ENCODE peak calls at places on chromosome 12, in five cellular contexts. D, Q, B, Z and N are unnamed samples.

GRCh38 chr12:71840226-71840847 is 778 bp downstream of the TBC1D15 start:
- DNase-seq in D (no peak), Z (no peak), Q (no peak), B (no peak), N (peak; percentile 64)

GRCh38 chr12:93838180-93838579 is 161.0 kb downstream of the CRADD start:
- DNase-seq in B (no peak), Z (no peak), D (no peak), Q (no peak), N (no peak)

GRCh38 chr12:45192041-45192695 is 23.7 kb upstream of the ANO6 start:
- DNase-seq in Q (no peak), D (no peak), Z (no peak), B (peak; percentile 9), N (peak; percentile 63)

GRCh38 chr12:56190695-56191155 is 1.4 kb upstream of the SMARCC2 start:
- DNase-seq in Q (no peak), D (no peak), Z (no peak), B (peak; percentile 24), N (no peak)

GRCh38 chr12:118645219-118645618 is 268.9 kb downstream of the SUDS3 start:
- DNase-seq in Z (peak; percentile 21), D (peak; percentile 5), Q (no peak), B (peak; percentile 74), N (no peak)

GRCh38 chr12:124539084-124540041 is 28.0 kb downstream of the NCOR2 start:
- DNase-seq in B (no peak), D (no peak), Q (no peak), Z (no peak), N (no peak)

GRCh38 chr12:41903014-41903702 is 241.5 kb downstream of the GXYLT1 start:
- DNase-seq in B (no peak), Q (no peak), Z (no peak), D (no peak), N (no peak)

GRCh38 chr12:23084236-23084995 is 459.4 kb downstream of the ETNK1 start:
- DNase-seq in B (no peak), Z (no peak), D (no peak), Q (no peak), N (no peak)

GRCh38 chr12:12717586-12718381 is 616 bp downstream of the CDKN1B start:
- DNase-seq in B (peak; percentile 57), D (peak; percentile 34), Q (peak; percentile 33), Z (peak; percentile 27), N (no peak)

GRCh38 chr12:105986779-105987686 is 151.7 kb downstream of the NUAK1 start:
- DNase-seq in D (no peak), B (no peak), Z (no peak), Q (no peak), N (no peak)

GRCh38 chr12:114679452-114679875 is 4.5 kb downstream of the TBX3 start:
- DNase-seq in B (peak; percentile 60), Z (no peak), D (no peak), Q (no peak), N (no peak)

GRCh38 chr12:55724940-55725309 is 3.9 kb downstream of the CD63 start:
- DNase-seq in Q (no peak), B (no peak), Z (no peak), D (no peak), N (no peak)

GRCh38 chr12:78269620-78270019 is 438.9 kb downstream of the NAV3 start:
- DNase-seq in Z (no peak), Q (no peak), B (no peak), D (no peak), N (no peak)

GRCh38 chr12:64450057-64450640 is 1.8 kb upstream of the TBK1 start:
- DNase-seq in B (no peak), Z (no peak), D (no peak), Q (no peak), N (no peak)

GRCh38 chr12:64171715-64172114 is 50.4 kb downstream of the KICS2 start:
- DNase-seq in D (no peak), Z (no peak), B (no peak), Q (no peak), N (no peak)

GRCh38 chr12:55929306-55929791 is 1.6 kb upstream of the DGKA start:
- DNase-seq in B (no peak), Q (peak; percentile 24), D (no peak), Z (no peak), N (peak; percentile 94)

GRCh38 chr12:22287776-22288621 is 46.5 kb downstream of the ST8SIA1 start:
- DNase-seq in D (no peak), Q (no peak), Z (no peak), B (peak; percentile 41), N (peak; percentile 4)

GRCh38 chr12:124545508-124546418 is 21.6 kb downstream of the NCOR2 start:
- DNase-seq in Z (no peak), D (no peak), B (no peak), Q (no peak), N (no peak)

GRCh38 chr12:1470051-1470450 is 124.3 kb downstream of the FBXL14 start:
- DNase-seq in Z (no peak), Q (no peak), D (no peak), B (no peak), N (no peak)

GRCh38 chr12:132146098-132146497 is 1.8 kb downstream of the NOC4L start:
- DNase-seq in Z (no peak), D (no peak), Q (no peak), B (no peak), N (no peak)

GRCh38 chr12:131038159-131038558 is 84.5 kb downstream of the ADGRD1 start:
- DNase-seq in Q (no peak), D (no peak), Z (no peak), B (no peak), N (no peak)

GRCh38 chr12:11658796-11659195 is 9.3 kb downstream of the ETV6 start:
- DNase-seq in B (no peak), Q (no peak), D (no peak), Z (no peak), N (no peak)

GRCh38 chr12:3661028-3661427 is 91.9 kb downstream of the CRACR2A start:
- DNase-seq in B (no peak), Z (no peak), Q (no peak), D (no peak), N (no peak)

DNA sequence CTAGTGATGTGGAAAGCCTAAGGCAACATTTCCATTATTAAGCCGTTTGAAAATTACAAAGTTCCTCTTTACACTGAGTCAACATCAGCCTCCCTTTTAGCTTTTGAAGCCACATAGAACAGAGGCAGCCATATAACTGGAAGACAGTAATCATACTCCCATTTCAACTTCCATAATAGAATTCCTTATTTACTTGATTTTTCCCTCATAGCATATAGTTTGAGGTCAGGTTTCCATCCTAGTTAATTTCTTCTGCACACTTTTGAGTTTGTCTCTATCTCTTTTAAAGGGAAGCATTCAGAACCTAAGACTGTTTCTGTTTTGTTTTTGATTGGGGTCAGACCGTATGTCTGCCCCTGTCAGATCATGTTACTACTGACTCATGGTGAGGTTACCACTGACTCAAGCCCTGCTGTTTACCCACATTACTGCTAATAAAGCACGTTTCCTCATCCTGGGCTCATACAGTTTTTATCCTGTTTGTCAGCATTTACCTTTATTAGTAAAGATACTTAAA is 161.0 kb downstream of the SLC38A4 start:
- DNase-seq in Z (no peak), D (no peak), Q (no peak), B (no peak), N (no peak)
- H3K4me1 ChIP-seq in Z (peaks cover 19% of the 10 kb centered on the region), D (no peaks in the 10 kb centered on the region), Q (peaks cover 15% of the 10 kb centered on the region), B (peaks cover 15% of the 10 kb centered on the region), N (no peaks in the 10 kb centered on the region)

DNA sequence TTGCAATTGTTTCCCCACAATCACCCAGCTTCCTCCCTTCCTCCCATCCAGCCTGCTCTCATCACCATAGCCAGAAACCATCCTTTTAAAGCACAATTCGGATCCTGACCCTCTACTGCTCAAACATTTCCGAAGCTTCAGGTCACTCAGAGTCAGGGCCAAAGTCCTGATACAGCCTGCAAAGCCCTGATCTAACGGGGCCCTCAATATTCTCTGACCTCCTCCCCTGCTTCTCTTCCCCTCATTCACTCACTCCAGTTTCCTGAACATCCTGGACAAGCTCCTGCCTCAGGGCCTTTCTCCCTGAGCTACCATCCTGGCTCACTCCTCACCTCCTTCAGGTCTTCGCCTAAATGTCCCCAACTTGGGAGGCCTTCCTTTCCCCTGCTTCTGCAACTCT is 46.1 kb downstream of the PITPNM2 start:
- DNase-seq in Z (no peak), D (no peak), B (no peak), Q (no peak), N (no peak)
- H3K4me3 ChIP-seq in Z (peak overlapping the region; percentile 56), D (no peak overlapping the region), B (no peak overlapping the region), Q (peak overlapping the region; percentile 43), N (no peak overlapping the region)

GRCh38 chr12:92186038-92186470 is 40.4 kb upstream of the BTG1 start:
- DNase-seq in Z (no peak), D (no peak), B (no peak), Q (no peak), N (no peak)

GRCh38 chr12:92185052-92185451 is 39.4 kb upstream of the BTG1 start:
- DNase-seq in Q (no peak), Z (no peak), B (no peak), D (no peak), N (peak; percentile 30)

GRCh38 chr12:92188517-92189188 is 43.0 kb upstream of the BTG1 start:
- DNase-seq in B (no peak), D (no peak), Z (no peak), Q (no peak), N (no peak)

GRCh38 chr12:92178340-92178739 is 32.7 kb upstream of the BTG1 start:
- DNase-seq in B (no peak), Q (no peak), D (no peak), Z (no peak), N (no peak)

GRCh38 chr12:92183575-92183974 is 37.9 kb upstream of the BTG1 start:
- DNase-seq in Q (no peak), D (no peak), B (no peak), Z (no peak), N (no peak)
- H3K9me3 ChIP-seq in Q (peaks cover 9% of the 10 kb centered on the region), D (no peaks in the 10 kb centered on the region), B (no peaks in the 10 kb centered on the region), Z (peaks cover 7% of the 10 kb centered on the region), N (no peaks in the 10 kb centered on the region)

GRCh38 chr12:121224591-121224990 is 14.7 kb downstream of the P2RX4 start:
- DNase-seq in D (no peak), Z (no peak), Q (no peak), B (no peak), N (peak; percentile 90)
- H3K4me1 ChIP-seq in D (peaks cover 7% of the 10 kb centered on the region), Z (no peaks in the 10 kb centered on the region), Q (no peaks in the 10 kb centered on the region), B (no peaks in the 10 kb centered on the region), N (peaks cover 30% of the 10 kb centered on the region)

DNA sequence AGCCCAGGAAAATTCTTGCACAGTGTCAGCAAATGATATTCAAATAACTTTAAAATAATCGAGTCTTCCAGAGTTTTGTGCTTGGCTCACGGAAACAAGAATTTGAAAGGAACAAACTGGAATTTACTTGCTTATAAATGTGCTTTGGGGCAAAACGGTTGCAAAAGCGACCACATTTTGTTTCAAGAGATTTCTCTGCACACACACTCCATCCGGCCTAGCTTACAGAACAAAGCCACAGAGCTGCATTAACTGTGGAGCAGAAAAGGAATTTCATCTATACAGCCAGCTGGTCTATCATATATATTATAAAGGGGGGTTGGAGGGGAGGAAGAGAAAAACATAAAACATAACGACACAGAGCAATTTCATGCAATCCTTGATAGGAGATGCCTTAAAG is 153.0 kb downstream of the MYRFL start:
- DNase-seq in B (no peak), D (no peak), Z (no peak), Q (no peak), N (no peak)
- H3K4me3 ChIP-seq in B (no peak overlapping the region), D (no peak overlapping the region), Z (no peak overlapping the region), Q (no peak overlapping the region), N (no peak overlapping the region)

GRCh38 chr12:126770188-126770587 is 1496.8 kb upstream of the TMEM132C start:
- DNase-seq in Q (no peak), Z (no peak), D (no peak), B (no peak), N (no peak)
- H3K9me3 ChIP-seq in Q (peaks cover 6% of the 10 kb centered on the region), Z (peaks cover 35% of the 10 kb centered on the region), D (no peaks in the 10 kb centered on the region), B (no peaks in the 10 kb centered on the region), N (peaks cover 8% of the 10 kb centered on the region)

GRCh38 chr12:116194935-116195431 is 82.5 kb downstream of the MED13L start:
- DNase-seq in Z (no peak), B (no peak), D (no peak), Q (no peak), N (peak; percentile 23)
- H3K4me1 ChIP-seq in Z (peaks cover 71% of the 10 kb centered on the region), B (no peaks in the 10 kb centered on the region), D (peaks cover 51% of the 10 kb centered on the region), Q (peaks cover 62% of the 10 kb centered on the region), N (peaks cover 13% of the 10 kb centered on the region)

GRCh38 chr12:27555316-27555715 is 31.3 kb downstream of the PPFIBP1 start:
- DNase-seq in D (no peak), Z (no peak), B (no peak), Q (no peak), N (no peak)
- H3K4me3 ChIP-seq in D (no peak overlapping the region), Z (peak overlapping the region; percentile 47), B (no peak overlapping the region), Q (peak overlapping the region; percentile 31), N (no peak overlapping the region)